ENCODE peak calls at places on chromosomes 5 and 9, in four cellular contexts. One of them, this sample, is unnamed.

GRCh38 chr9:109993250-109993978 is 213.4 kb downstream of the PALM2AKAP2 start:
- DNase-seq in GM12891: no peak
- DNase-seq in GM12878: no peak
- DNase-seq in K562: no peak
- DNase-seq in this sample: peak

GRCh38 chr5:173941758-173942401 is 47.1 kb upstream of the C5orf47 start:
- DNase-seq in GM12891: no peak
- DNase-seq in GM12878: no peak
- DNase-seq in K562: no peak
- DNase-seq in this sample: no peak

GRCh38 chr5:1880377-1881272 is 2.1 kb downstream of the IRX4 start:
- DNase-seq in GM12891: no peak
- DNase-seq in GM12878: no peak
- DNase-seq in K562: no peak
- DNase-seq in this sample: no peak

GRCh38 chr5:73218552-73219171 is 45.7 kb downstream of the TMEM174 start:
- DNase-seq in GM12891: no peak
- DNase-seq in GM12878: no peak
- DNase-seq in K562: no peak
- DNase-seq in this sample: no peak

GRCh38 chr5:149628221-149628620 is 46.9 kb downstream of the ARHGEF37 start:
- DNase-seq in GM12891: no peak
- DNase-seq in GM12878: no peak
- DNase-seq in K562: no peak
- DNase-seq in this sample: no peak

GRCh38 chr9:86902606-86903460 is 44.5 kb downstream of the GAS1 start:
- DNase-seq in GM12891: no peak
- DNase-seq in GM12878: no peak
- DNase-seq in K562: no peak
- DNase-seq in this sample: no peak

GRCh38 chr9:14768561-14769234 is 46.2 kb upstream of the CER1 start:
- DNase-seq in GM12891: no peak
- DNase-seq in GM12878: no peak
- DNase-seq in K562: peak
- DNase-seq in this sample: no peak

GRCh38 chr5:148541054-148541835 is 113.1 kb downstream of the HTR4 start:
- DNase-seq in GM12891: no peak
- DNase-seq in GM12878: no peak
- DNase-seq in K562: no peak
- DNase-seq in this sample: no peak

GRCh38 chr5:77832166-77832770 is 56.1 kb upstream of the TBCA start:
- DNase-seq in GM12891: no peak
- DNase-seq in GM12878: no peak
- DNase-seq in K562: no peak
- DNase-seq in this sample: no peak

GRCh38 chr5:125148706-125149105 is 402.3 kb upstream of the ZNF608 start:
- DNase-seq in GM12891: no peak
- DNase-seq in GM12878: no peak
- DNase-seq in K562: no peak
- DNase-seq in this sample: no peak

GRCh38 chr9:69379250-69379982 is 54.4 kb downstream of the ENTREP1 start:
- DNase-seq in GM12891: no peak
- DNase-seq in GM12878: no peak
- DNase-seq in K562: no peak
- DNase-seq in this sample: no peak

GRCh38 chr9:69380811-69381210 is 55.8 kb downstream of the ENTREP1 start:
- DNase-seq in GM12891: no peak
- DNase-seq in GM12878: no peak
- DNase-seq in K562: no peak
- DNase-seq in this sample: no peak

GRCh38 chr9:69377291-69377690 is 52.3 kb downstream of the ENTREP1 start:
- DNase-seq in GM12891: no peak
- DNase-seq in GM12878: no peak
- DNase-seq in K562: no peak
- DNase-seq in this sample: no peak

GRCh38 chr9:69380301-69380700 is 55.3 kb downstream of the ENTREP1 start:
- DNase-seq in GM12891: no peak
- DNase-seq in GM12878: no peak
- DNase-seq in K562: no peak
- DNase-seq in this sample: no peak

GRCh38 chr9:69376651-69377050 is 51.6 kb downstream of the ENTREP1 start:
- DNase-seq in GM12891: no peak
- DNase-seq in GM12878: no peak
- DNase-seq in K562: no peak
- DNase-seq in this sample: no peak
- TF ChIP-seq SPI1 in GM12891: no peak
- TF ChIP-seq SPI1 in GM12878: no peak
- TF ChIP-seq SPI1 in K562: no peak
- TF ChIP-seq SPI1 in this sample: no peak

GRCh38 chr5:67253911-67254310 is 57.3 kb upstream of the CD180 start:
- DNase-seq in GM12891: no peak
- DNase-seq in GM12878: no peak
- DNase-seq in K562: no peak
- DNase-seq in this sample: no peak
- TF ChIP-seq SPI1 in GM12891: no peak
- TF ChIP-seq SPI1 in GM12878: no peak
- TF ChIP-seq SPI1 in K562: no peak
- TF ChIP-seq SPI1 in this sample: no peak

GRCh38 chr9:133490865-133491655 is 12.2 kb upstream of the SLC2A6 start:
- DNase-seq in GM12891: no peak
- DNase-seq in GM12878: no peak
- DNase-seq in K562: no peak
- DNase-seq in this sample: no peak

GRCh38 chr9:133490201-133490681 is 11.3 kb upstream of the SLC2A6 start:
- DNase-seq in GM12891: no peak
- DNase-seq in GM12878: no peak
- DNase-seq in K562: no peak
- DNase-seq in this sample: no peak

GRCh38 chr9:133492061-133493021 is 13.4 kb upstream of the SLC2A6 start:
- DNase-seq in GM12891: no peak
- DNase-seq in GM12878: no peak
- DNase-seq in K562: no peak
- DNase-seq in this sample: no peak

GRCh38 chr9:133493428-133493827 is 14.5 kb upstream of the SLC2A6 start:
- DNase-seq in GM12891: no peak
- DNase-seq in GM12878: no peak
- DNase-seq in K562: no peak
- DNase-seq in this sample: no peak

GRCh38 chr9:133491656-133491925 is 12.7 kb upstream of the SLC2A6 start:
- DNase-seq in GM12891: no peak
- DNase-seq in GM12878: no peak
- DNase-seq in K562: no peak
- DNase-seq in this sample: no peak
- TF ChIP-seq SPI1 in GM12891: no peak
- TF ChIP-seq SPI1 in GM12878: no peak
- TF ChIP-seq SPI1 in K562: no peak
- TF ChIP-seq SPI1 in this sample: no peak

GRCh38 chr9:79053613-79054012 is 518.2 kb upstream of the TLE4 start:
- DNase-seq in GM12891: no peak
- DNase-seq in GM12878: peak
- DNase-seq in K562: no peak
- DNase-seq in this sample: no peak
- TF ChIP-seq SPI1 in GM12891: no peak
- TF ChIP-seq SPI1 in GM12878: no peak
- TF ChIP-seq SPI1 in K562: no peak
- TF ChIP-seq SPI1 in this sample: no peak

GRCh38 chr5:6634327-6634713 is 1.1 kb downstream of the SRD5A1 start:
- DNase-seq in GM12891: peak
- DNase-seq in GM12878: no peak
- DNase-seq in K562: no peak
- DNase-seq in this sample: no peak

GRCh38 chr5:6634788-6635430 is 1.7 kb downstream of the SRD5A1 start:
- DNase-seq in GM12891: no peak
- DNase-seq in GM12878: no peak
- DNase-seq in K562: no peak
- DNase-seq in this sample: no peak

GRCh38 chr5:6632931-6633468 is at the start of the genes NSUN2 and SRD5A1:
- DNase-seq in GM12891: peak
- DNase-seq in GM12878: peak
- DNase-seq in K562: peak
- DNase-seq in this sample: peak

GRCh38 chr5:6632324-6632930 is 417 bp downstream of the NSUN2 start:
- DNase-seq in GM12891: no peak
- DNase-seq in GM12878: no peak
- DNase-seq in K562: no peak
- DNase-seq in this sample: no peak

DNA sequence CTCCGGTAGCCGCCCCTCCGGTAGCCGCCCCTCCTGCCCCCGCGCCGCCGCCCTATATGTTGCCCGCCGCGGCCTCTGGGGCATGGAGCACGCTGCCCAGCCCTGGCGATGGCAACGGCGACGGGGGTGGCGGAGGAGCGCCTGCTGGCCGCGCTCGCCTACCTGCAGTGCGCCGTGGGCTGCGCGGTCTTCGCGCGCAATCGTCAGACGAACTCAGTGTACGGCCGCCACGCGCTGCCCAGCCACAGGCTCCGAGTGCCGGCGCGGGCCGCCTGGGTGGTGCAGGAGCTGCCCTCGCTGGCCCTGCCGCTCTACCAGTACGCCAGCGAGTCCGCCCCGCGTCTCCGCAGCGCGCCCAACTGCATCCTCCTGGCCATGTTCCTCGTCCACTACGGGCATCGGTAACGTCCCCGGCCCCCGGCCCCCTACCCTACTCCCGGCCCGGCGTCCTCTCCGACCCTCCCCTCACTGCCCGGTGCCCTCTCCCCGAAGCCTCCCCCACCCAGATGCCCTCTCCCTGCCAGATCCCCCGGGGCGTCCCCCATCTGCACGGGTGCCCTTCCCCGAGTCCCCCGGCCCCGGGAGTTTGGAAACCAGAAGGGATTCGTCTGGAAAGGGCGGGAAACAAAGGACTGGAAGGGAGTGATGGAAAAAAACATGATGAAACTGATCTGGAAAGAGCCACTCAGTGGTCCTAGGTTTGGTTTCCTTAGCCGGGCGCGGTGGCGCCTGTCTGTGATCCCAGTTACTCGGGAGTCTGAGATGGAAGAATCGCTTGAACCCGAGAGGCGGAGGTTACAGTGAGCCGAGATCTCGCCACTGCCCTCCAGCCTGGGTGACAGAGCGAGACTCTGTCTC is 458 bp downstream of the SRD5A1 start:
- DNase-seq in GM12891: no peak
- DNase-seq in GM12878: no peak
- DNase-seq in K562: peak
- DNase-seq in this sample: no peak
- TF ChIP-seq SPI1 in GM12891: no peak
- TF ChIP-seq SPI1 in GM12878: no peak
- TF ChIP-seq SPI1 in K562: no peak
- TF ChIP-seq SPI1 in this sample: no peak

DNA sequence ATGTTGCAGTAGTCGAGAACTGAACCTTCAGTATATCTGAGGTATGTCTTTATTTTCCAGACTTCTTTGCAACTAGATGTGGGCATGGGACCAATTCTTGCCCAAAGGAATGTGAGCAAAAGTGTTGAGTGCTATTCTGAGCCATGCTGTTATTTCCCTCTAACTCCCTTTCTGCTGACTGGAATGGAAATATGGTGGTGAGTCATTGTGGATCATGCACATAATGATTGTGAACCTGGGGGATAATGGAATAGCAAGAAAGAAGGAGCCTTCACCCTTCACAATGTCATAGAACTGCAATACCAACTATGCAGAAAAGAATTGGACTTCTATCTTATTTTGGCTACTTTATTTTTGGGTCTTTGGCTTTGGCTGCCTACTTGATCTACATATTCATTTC is 10.3 kb upstream of the DOCK2 start:
- DNase-seq in GM12891: no peak
- DNase-seq in GM12878: no peak
- DNase-seq in K562: no peak
- DNase-seq in this sample: no peak
- TF ChIP-seq SPI1 in GM12891: no peak
- TF ChIP-seq SPI1 in GM12878: no peak
- TF ChIP-seq SPI1 in K562: no peak
- TF ChIP-seq SPI1 in this sample: no peak

GRCh38 chr5:58149345-58149744 is 310.5 kb downstream of the PLK2 start:
- DNase-seq in GM12891: no peak
- DNase-seq in GM12878: no peak
- DNase-seq in K562: no peak
- DNase-seq in this sample: no peak
- TF ChIP-seq SPI1 in GM12891: no peak
- TF ChIP-seq SPI1 in GM12878: no peak
- TF ChIP-seq SPI1 in K562: no peak
- TF ChIP-seq SPI1 in this sample: no peak

GRCh38 chr5:119063579-119064379 is 7.1 kb upstream of the DMXL1 start:
- DNase-seq in GM12891: no peak
- DNase-seq in GM12878: no peak
- DNase-seq in K562: peak
- DNase-seq in this sample: peak
- TF ChIP-seq SPI1 in GM12891: no peak
- TF ChIP-seq SPI1 in GM12878: no peak
- TF ChIP-seq SPI1 in K562: no peak
- TF ChIP-seq SPI1 in this sample: no peak

DNA sequence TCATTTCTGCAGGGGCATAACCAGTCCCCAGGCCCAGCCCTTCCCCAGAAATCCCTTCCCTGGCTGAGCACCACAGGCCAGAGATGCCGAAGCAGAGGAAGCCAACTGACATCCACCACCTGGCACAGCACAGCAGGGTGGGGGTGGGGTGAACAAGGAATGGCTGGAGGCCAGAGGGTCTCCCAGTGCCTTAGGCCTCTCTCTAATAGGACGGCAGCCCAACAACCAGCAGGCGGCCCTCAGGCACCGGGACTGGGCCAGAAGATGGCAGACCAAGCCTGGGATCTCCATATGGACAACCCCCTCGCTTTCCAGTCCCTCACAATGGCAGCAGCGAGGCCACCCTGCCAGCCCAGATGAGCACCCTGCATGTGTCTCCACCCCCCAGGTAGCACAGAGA is 13.2 kb downstream of the PDLIM4 start:
- DNase-seq in GM12891: no peak
- DNase-seq in GM12878: no peak
- DNase-seq in K562: no peak
- DNase-seq in this sample: no peak
- TF ChIP-seq SPI1 in GM12891: no peak
- TF ChIP-seq SPI1 in GM12878: no peak
- TF ChIP-seq SPI1 in K562: no peak
- TF ChIP-seq SPI1 in this sample: no peak

GRCh38 chr5:108459661-108460170 is 77.8 kb upstream of the FBXL17 start:
- DNase-seq in GM12891: no peak
- DNase-seq in GM12878: no peak
- DNase-seq in K562: no peak
- DNase-seq in this sample: no peak

DNA sequence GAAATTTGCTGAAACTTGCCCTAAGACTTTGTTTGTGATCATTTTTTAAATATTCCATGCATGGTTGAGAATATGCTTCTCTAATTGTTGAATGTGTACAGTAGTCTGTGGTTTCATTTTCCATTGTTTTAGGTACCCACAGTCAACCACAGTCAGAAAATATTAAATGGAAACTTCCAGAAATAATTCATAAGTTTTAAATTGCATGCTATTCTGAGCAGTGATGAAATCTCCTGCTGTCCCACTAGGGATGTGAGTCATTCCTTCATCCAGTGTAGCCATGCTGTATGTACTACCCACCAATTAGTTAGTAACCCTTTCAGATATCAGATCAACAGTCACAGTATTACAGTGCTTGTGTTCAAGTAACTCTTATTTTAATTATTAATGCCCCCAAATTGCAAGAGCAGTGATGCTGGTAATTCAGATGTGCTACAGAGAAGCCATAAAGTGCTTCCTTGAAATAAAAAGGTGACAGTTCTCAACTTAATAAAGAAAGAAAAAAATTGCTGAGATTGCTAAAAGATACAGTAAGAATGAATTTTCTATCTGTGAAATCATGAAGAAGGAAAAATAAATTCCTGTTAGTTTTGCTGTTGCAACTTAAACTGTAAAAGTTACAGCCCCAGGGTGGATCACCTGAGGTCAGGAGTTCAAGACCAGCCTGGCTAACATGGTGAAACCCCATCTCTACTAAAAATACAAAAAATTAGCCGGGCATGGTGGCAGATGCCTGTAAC is 79.9 kb upstream of the FBXL17 start:
- DNase-seq in GM12891: no peak
- DNase-seq in GM12878: no peak
- DNase-seq in K562: no peak
- DNase-seq in this sample: no peak
- TF ChIP-seq SPI1 in GM12891: no peak
- TF ChIP-seq SPI1 in GM12878: no peak
- TF ChIP-seq SPI1 in K562: no peak
- TF ChIP-seq SPI1 in this sample: no peak

This sample was measured in HL-60.